ENCODE peak calls at places on chromosomes 3 and 15, in seven cellular contexts. One of them, this sample, is unnamed.

GRCh38 chr3:146160964-146161724 is at the start of gene PLOD2:
- DNase-seq in suprapubic skin: peak; percentile 82
- DNase-seq in IMR-90: peak; percentile 92
- DNase-seq in right lobe of liver: peak; percentile 90
- DNase-seq in transverse colon: peak; percentile 83
- DNase-seq in ovary: peak; percentile 80
- DNase-seq in HCT116: peak; percentile 35
- DNase-seq in this sample: peak; percentile 77

GRCh38 chr3:42402394-42403100 is 7.9 kb downstream of the LYZL4 start:
- DNase-seq in suprapubic skin: no peak
- DNase-seq in IMR-90: no peak
- DNase-seq in right lobe of liver: no peak
- DNase-seq in transverse colon: no peak
- DNase-seq in ovary: no peak
- DNase-seq in HCT116: no peak
- DNase-seq in this sample: no peak

GRCh38 chr3:183766745-183767606 is 58.4 kb downstream of the MAP6D1 start:
- DNase-seq in suprapubic skin: no peak
- DNase-seq in IMR-90: peak; percentile 67
- DNase-seq in right lobe of liver: peak; percentile 81
- DNase-seq in transverse colon: peak; percentile 83
- DNase-seq in ovary: peak; percentile 63
- DNase-seq in HCT116: peak; percentile 53
- DNase-seq in this sample: peak; percentile 68

GRCh38 chr3:4290272-4290893 is 12.8 kb upstream of the SETMAR start:
- DNase-seq in suprapubic skin: no peak
- DNase-seq in IMR-90: peak; percentile 48
- DNase-seq in right lobe of liver: no peak
- DNase-seq in transverse colon: peak; percentile 22
- DNase-seq in ovary: no peak
- DNase-seq in HCT116: no peak
- DNase-seq in this sample: no peak

GRCh38 chr3:135458539-135458938 is 507.0 kb upstream of the PPP2R3A start:
- DNase-seq in suprapubic skin: no peak
- DNase-seq in IMR-90: no peak
- DNase-seq in right lobe of liver: no peak
- DNase-seq in transverse colon: no peak
- DNase-seq in ovary: no peak
- DNase-seq in HCT116: no peak
- DNase-seq in this sample: no peak

GRCh38 chr3:69359339-69359893 is 26.5 kb downstream of the FRMD4B start:
- DNase-seq in suprapubic skin: no peak
- DNase-seq in IMR-90: no peak
- DNase-seq in right lobe of liver: no peak
- DNase-seq in transverse colon: no peak
- DNase-seq in ovary: no peak
- DNase-seq in HCT116: no peak
- DNase-seq in this sample: no peak

GRCh38 chr3:72510247-72510646 is 338.0 kb downstream of the SHQ1 start:
- DNase-seq in suprapubic skin: no peak
- DNase-seq in IMR-90: no peak
- DNase-seq in right lobe of liver: no peak
- DNase-seq in transverse colon: no peak
- DNase-seq in ovary: no peak
- DNase-seq in HCT116: no peak
- DNase-seq in this sample: no peak

GRCh38 chr15:38002883-38003477 is 68.5 kb downstream of the TMCO5A start:
- DNase-seq in suprapubic skin: no peak
- DNase-seq in IMR-90: peak; percentile 84
- DNase-seq in right lobe of liver: no peak
- DNase-seq in transverse colon: peak; percentile 71
- DNase-seq in ovary: no peak
- DNase-seq in HCT116: peak; percentile 61
- DNase-seq in this sample: peak; percentile 41

GRCh38 chr3:148797822-148798221 is 29.8 kb upstream of the CPB1 start:
- DNase-seq in suprapubic skin: no peak
- DNase-seq in IMR-90: no peak
- DNase-seq in right lobe of liver: no peak
- DNase-seq in transverse colon: no peak
- DNase-seq in ovary: no peak
- DNase-seq in HCT116: no peak
- DNase-seq in this sample: no peak

GRCh38 chr3:77159182-77159581 is 119.3 kb downstream of the ROBO2 start:
- DNase-seq in suprapubic skin: no peak
- DNase-seq in IMR-90: no peak
- DNase-seq in right lobe of liver: no peak
- DNase-seq in transverse colon: no peak
- DNase-seq in ovary: no peak
- DNase-seq in HCT116: no peak
- DNase-seq in this sample: no peak

GRCh38 chr3:119690043-119690656 is 12.7 kb upstream of the CFAP91 start:
- DNase-seq in suprapubic skin: no peak
- DNase-seq in IMR-90: peak; percentile 49
- DNase-seq in right lobe of liver: no peak
- DNase-seq in transverse colon: no peak
- DNase-seq in ovary: no peak
- DNase-seq in HCT116: no peak
- DNase-seq in this sample: no peak

GRCh38 chr3:194384569-194385001 is 14.5 kb downstream of the GP5 start:
- DNase-seq in suprapubic skin: peak; percentile 45
- DNase-seq in IMR-90: no peak
- DNase-seq in right lobe of liver: peak; percentile 29
- DNase-seq in transverse colon: no peak
- DNase-seq in ovary: no peak
- DNase-seq in HCT116: no peak
- DNase-seq in this sample: no peak

GRCh38 chr3:140902791-140903190 is 38.8 kb upstream of the SLC25A36 start:
- DNase-seq in suprapubic skin: no peak
- DNase-seq in IMR-90: no peak
- DNase-seq in right lobe of liver: no peak
- DNase-seq in transverse colon: no peak
- DNase-seq in ovary: no peak
- DNase-seq in HCT116: no peak
- DNase-seq in this sample: no peak

GRCh38 chr3:190224466-190225185 is 97.6 kb downstream of the CLDN1 start:
- DNase-seq in suprapubic skin: no peak
- DNase-seq in IMR-90: no peak
- DNase-seq in right lobe of liver: no peak
- DNase-seq in transverse colon: no peak
- DNase-seq in ovary: no peak
- DNase-seq in HCT116: no peak
- DNase-seq in this sample: no peak

GRCh38 chr15:74159773-74160172 is 13.7 kb upstream of the ISLR start:
- DNase-seq in suprapubic skin: no peak
- DNase-seq in IMR-90: no peak
- DNase-seq in right lobe of liver: no peak
- DNase-seq in transverse colon: no peak
- DNase-seq in ovary: no peak
- DNase-seq in HCT116: no peak
- DNase-seq in this sample: no peak

GRCh38 chr15:85582076-85582718 is 201.8 kb downstream of the AKAP13 start:
- DNase-seq in suprapubic skin: no peak
- DNase-seq in IMR-90: peak; percentile 24
- DNase-seq in right lobe of liver: no peak
- DNase-seq in transverse colon: peak; percentile 57
- DNase-seq in ovary: no peak
- DNase-seq in HCT116: no peak
- DNase-seq in this sample: no peak

GRCh38 chr3:46899151-46900006 is 21.9 kb downstream of the PTH1R start:
- DNase-seq in suprapubic skin: no peak
- DNase-seq in IMR-90: no peak
- DNase-seq in right lobe of liver: no peak
- DNase-seq in transverse colon: no peak
- DNase-seq in ovary: no peak
- DNase-seq in HCT116: no peak
- DNase-seq in this sample: peak; percentile 62

GRCh38 chr15:67178569-67179210 is 75.8 kb downstream of the AAGAB start:
- DNase-seq in suprapubic skin: peak; percentile 41
- DNase-seq in IMR-90: peak; percentile 99
- DNase-seq in right lobe of liver: no peak
- DNase-seq in transverse colon: no peak
- DNase-seq in ovary: no peak
- DNase-seq in HCT116: no peak
- DNase-seq in this sample: no peak

GRCh38 chr3:5806192-5806591 is 618.7 kb downstream of the EDEM1 start:
- DNase-seq in suprapubic skin: no peak
- DNase-seq in IMR-90: no peak
- DNase-seq in right lobe of liver: no peak
- DNase-seq in transverse colon: no peak
- DNase-seq in ovary: no peak
- DNase-seq in HCT116: no peak
- DNase-seq in this sample: no peak

GRCh38 chr3:110795163-110795562 is 276.5 kb upstream of the NECTIN3 start:
- DNase-seq in suprapubic skin: no peak
- DNase-seq in IMR-90: no peak
- DNase-seq in right lobe of liver: no peak
- DNase-seq in transverse colon: no peak
- DNase-seq in ovary: no peak
- DNase-seq in HCT116: no peak
- DNase-seq in this sample: no peak
- TF ChIP-seq POLR2A in suprapubic skin: no peak
- TF ChIP-seq POLR2A in IMR-90: no peak
- TF ChIP-seq POLR2A in right lobe of liver: no peak
- TF ChIP-seq POLR2A in transverse colon: no peak
- TF ChIP-seq POLR2A in ovary: no peak
- TF ChIP-seq POLR2A in HCT116: no peak
- TF ChIP-seq POLR2A in this sample: no peak

GRCh38 chr3:28575100-28575747 is 226.6 kb upstream of the AZI2 start:
- DNase-seq in suprapubic skin: peak; percentile 72
- DNase-seq in IMR-90: no peak
- DNase-seq in right lobe of liver: no peak
- DNase-seq in transverse colon: no peak
- DNase-seq in ovary: peak; percentile 9
- DNase-seq in HCT116: no peak
- DNase-seq in this sample: peak; percentile 25

GRCh38 chr3:28574036-28574435 is 225.4 kb upstream of the AZI2 start:
- DNase-seq in suprapubic skin: no peak
- DNase-seq in IMR-90: no peak
- DNase-seq in right lobe of liver: no peak
- DNase-seq in transverse colon: no peak
- DNase-seq in ovary: no peak
- DNase-seq in HCT116: no peak
- DNase-seq in this sample: no peak

GRCh38 chr3:28575748-28576589 is 227.3 kb upstream of the AZI2 start:
- DNase-seq in suprapubic skin: no peak
- DNase-seq in IMR-90: no peak
- DNase-seq in right lobe of liver: no peak
- DNase-seq in transverse colon: no peak
- DNase-seq in ovary: peak; percentile 9
- DNase-seq in HCT116: no peak
- DNase-seq in this sample: peak; percentile 42

GRCh38 chr3:28577941-28578340 is 229.3 kb upstream of the AZI2 start:
- DNase-seq in suprapubic skin: no peak
- DNase-seq in IMR-90: no peak
- DNase-seq in right lobe of liver: no peak
- DNase-seq in transverse colon: no peak
- DNase-seq in ovary: no peak
- DNase-seq in HCT116: no peak
- DNase-seq in this sample: no peak

DNA sequence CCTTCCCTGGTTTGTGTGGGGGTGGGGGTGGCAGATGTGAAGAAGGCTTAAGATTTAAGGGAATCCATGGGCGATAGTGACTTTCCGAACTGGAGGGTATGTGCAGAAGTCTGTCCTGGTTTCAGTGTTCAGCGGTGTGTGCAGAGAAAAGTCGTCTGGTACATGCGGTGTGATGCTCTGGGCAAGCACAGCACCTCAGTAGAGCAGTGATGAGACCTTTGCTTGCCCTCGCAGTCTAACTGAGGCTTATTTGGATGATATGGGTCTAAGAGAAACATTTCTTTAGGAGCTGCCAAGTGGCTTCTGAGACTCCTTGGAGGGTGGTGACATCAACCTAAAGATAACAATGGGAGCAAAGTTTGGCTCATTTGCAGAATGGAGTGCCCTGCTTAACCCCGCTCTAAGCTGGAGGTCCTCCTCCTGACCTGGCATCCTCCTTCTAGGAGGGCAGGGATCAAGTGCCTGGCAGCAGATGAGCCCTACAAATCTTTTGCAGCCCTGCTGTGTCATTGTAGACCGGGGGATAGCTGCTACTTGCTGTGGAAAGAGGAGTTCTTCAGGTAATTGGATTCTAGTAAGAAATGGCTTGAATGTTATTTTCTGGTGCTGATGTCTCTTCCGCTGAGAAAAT is 228.1 kb upstream of the AZI2 start:
- DNase-seq in suprapubic skin: no peak
- DNase-seq in IMR-90: no peak
- DNase-seq in right lobe of liver: no peak
- DNase-seq in transverse colon: no peak
- DNase-seq in ovary: no peak
- DNase-seq in HCT116: no peak
- DNase-seq in this sample: no peak
- H3K27me3 ChIP-seq in suprapubic skin: peaks cover 34% of the 10 kb centered on the region
- H3K27me3 ChIP-seq in IMR-90: peaks cover 30% of the 10 kb centered on the region
- H3K27me3 ChIP-seq in right lobe of liver: peaks cover 24% of the 10 kb centered on the region
- H3K27me3 ChIP-seq in transverse colon: peaks cover 40% of the 10 kb centered on the region
- H3K27me3 ChIP-seq in ovary: no peaks in the 10 kb centered on the region
- H3K27me3 ChIP-seq in HCT116: peaks cover 28% of the 10 kb centered on the region
- H3K27me3 ChIP-seq in this sample: no peaks in the 10 kb centered on the region

GRCh38 chr3:66261318-66261717 is 40.5 kb downstream of the SLC25A26 start:
- DNase-seq in suprapubic skin: no peak
- DNase-seq in IMR-90: peak; percentile 56
- DNase-seq in right lobe of liver: no peak
- DNase-seq in transverse colon: no peak
- DNase-seq in ovary: no peak
- DNase-seq in HCT116: no peak
- DNase-seq in this sample: no peak
- H3K4me1 ChIP-seq in suprapubic skin: no peaks in the 10 kb centered on the region
- H3K4me1 ChIP-seq in IMR-90: peaks cover 15% of the 10 kb centered on the region
- H3K4me1 ChIP-seq in right lobe of liver: no peaks in the 10 kb centered on the region
- H3K4me1 ChIP-seq in transverse colon: no peaks in the 10 kb centered on the region
- H3K4me1 ChIP-seq in ovary: no peaks in the 10 kb centered on the region
- H3K4me1 ChIP-seq in HCT116: peaks cover 3% of the 10 kb centered on the region
- H3K4me1 ChIP-seq in this sample: peaks cover 4% of the 10 kb centered on the region

DNA sequence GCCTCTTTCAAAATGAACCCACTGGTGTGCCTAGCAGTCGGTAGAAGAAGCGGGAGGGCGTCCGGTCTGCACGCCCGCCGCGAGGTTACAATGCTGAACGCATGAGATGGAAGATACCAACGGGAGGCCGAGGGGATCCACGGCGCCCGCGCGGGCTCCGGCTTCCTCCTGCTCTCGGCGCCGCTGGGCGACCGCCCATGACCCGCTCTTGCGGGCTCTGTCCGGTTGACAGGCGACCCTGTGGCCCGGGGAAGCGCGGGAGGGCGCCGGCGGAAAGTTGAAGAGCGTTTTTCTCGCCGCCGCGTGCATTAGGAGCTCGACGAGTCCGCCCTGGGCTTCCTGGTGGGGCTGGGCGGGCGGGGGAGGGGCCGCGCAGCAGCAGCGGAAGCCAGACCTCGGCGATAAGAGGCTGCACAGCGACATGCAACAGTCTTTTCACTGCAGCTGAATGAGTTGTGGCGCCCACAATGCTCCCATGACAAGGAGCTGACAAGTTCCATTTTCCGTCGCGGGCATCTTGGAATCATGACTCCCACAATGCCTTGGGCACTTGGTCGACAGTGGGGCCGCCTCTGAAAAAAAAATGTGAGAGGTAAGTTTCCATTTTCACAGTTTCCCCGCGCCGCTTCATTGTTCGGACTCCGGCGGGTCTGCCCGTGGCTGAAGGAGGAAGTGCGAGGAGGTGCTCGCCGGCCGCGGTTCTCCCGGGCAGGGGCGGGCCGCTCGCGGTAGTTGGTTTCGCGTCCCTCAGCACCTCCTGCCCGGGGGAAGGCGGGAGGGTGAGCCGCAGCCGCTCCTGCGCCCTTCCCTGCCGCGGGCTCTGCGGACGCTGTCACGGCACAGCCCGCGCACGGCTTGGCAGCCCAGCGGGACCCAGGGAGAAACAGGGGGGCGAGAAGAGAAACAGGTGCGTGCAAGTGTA is at the start of gene MBNL1:
- DNase-seq in suprapubic skin: peak; percentile 91
- DNase-seq in IMR-90: peak; percentile 70
- DNase-seq in right lobe of liver: peak; percentile 89
- DNase-seq in transverse colon: peak; percentile 89
- DNase-seq in ovary: peak; percentile 65
- DNase-seq in HCT116: peak; percentile 70
- DNase-seq in this sample: peak; percentile 88
- TF ChIP-seq POLR2A in suprapubic skin: peak; percentile 46
- TF ChIP-seq POLR2A in IMR-90: peak; percentile 84
- TF ChIP-seq POLR2A in right lobe of liver: peak; percentile 80
- TF ChIP-seq POLR2A in transverse colon: peak; percentile 81
- TF ChIP-seq POLR2A in ovary: no peak
- TF ChIP-seq POLR2A in HCT116: peak; percentile 64
- TF ChIP-seq POLR2A in this sample: no peak